ENCODE peak calls at places on chromosomes 6 and 20, in nine cellular contexts. One of them, this sample, is unnamed.

GRCh38 chr20:53611449-53611894 is 17.8 kb upstream of the ZNF217 start:
- DNase-seq in heart right ventricle: peak
- DNase-seq in fibroblast of the conjunctiva: peak
- DNase-seq in pons: peak
- DNase-seq in AG08396: peak
- DNase-seq in neural crest cell: no peak
- DNase-seq in midbrain: no peak
- DNase-seq in hepatocyte: peak
- DNase-seq in neuronal stem cell: no peak
- DNase-seq in this sample: no peak

GRCh38 chr6:15793288-15793687 is 130.5 kb upstream of the DTNBP1 start:
- DNase-seq in heart right ventricle: peak
- DNase-seq in fibroblast of the conjunctiva: peak
- DNase-seq in pons: no peak
- DNase-seq in AG08396: peak
- DNase-seq in neural crest cell: no peak
- DNase-seq in midbrain: no peak
- DNase-seq in hepatocyte: peak
- DNase-seq in neuronal stem cell: no peak
- DNase-seq in this sample: no peak

GRCh38 chr20:19737025-19737424 is 21.0 kb upstream of the RIN2 start:
- DNase-seq in heart right ventricle: no peak
- DNase-seq in fibroblast of the conjunctiva: peak
- DNase-seq in pons: no peak
- DNase-seq in AG08396: no peak
- DNase-seq in neural crest cell: no peak
- DNase-seq in midbrain: no peak
- DNase-seq in hepatocyte: peak
- DNase-seq in neuronal stem cell: no peak
- DNase-seq in this sample: no peak

GRCh38 chr20:36465109-36466080 is 75.9 kb upstream of the MYL9 start:
- DNase-seq in heart right ventricle: no peak
- DNase-seq in fibroblast of the conjunctiva: peak
- DNase-seq in pons: no peak
- DNase-seq in AG08396: peak
- DNase-seq in neural crest cell: no peak
- DNase-seq in midbrain: no peak
- DNase-seq in hepatocyte: peak
- DNase-seq in neuronal stem cell: no peak
- DNase-seq in this sample: peak

GRCh38 chr6:16739329-16739801 is 21.9 kb downstream of the ATXN1 start:
- DNase-seq in heart right ventricle: no peak
- DNase-seq in fibroblast of the conjunctiva: no peak
- DNase-seq in pons: no peak
- DNase-seq in AG08396: no peak
- DNase-seq in neural crest cell: no peak
- DNase-seq in midbrain: peak
- DNase-seq in hepatocyte: no peak
- DNase-seq in neuronal stem cell: no peak
- DNase-seq in this sample: no peak

GRCh38 chr6:39678914-39679313 is 46.3 kb downstream of the KIF6 start:
- DNase-seq in heart right ventricle: no peak
- DNase-seq in fibroblast of the conjunctiva: no peak
- DNase-seq in pons: no peak
- DNase-seq in AG08396: no peak
- DNase-seq in neural crest cell: no peak
- DNase-seq in midbrain: no peak
- DNase-seq in hepatocyte: no peak
- DNase-seq in neuronal stem cell: no peak
- DNase-seq in this sample: no peak

GRCh38 chr6:30097902-30098606 is 14.8 kb downstream of the TRIM31 start:
- DNase-seq in heart right ventricle: no peak
- DNase-seq in fibroblast of the conjunctiva: no peak
- DNase-seq in pons: no peak
- DNase-seq in AG08396: no peak
- DNase-seq in neural crest cell: no peak
- DNase-seq in midbrain: no peak
- DNase-seq in hepatocyte: peak
- DNase-seq in neuronal stem cell: no peak
- DNase-seq in this sample: no peak

GRCh38 chr20:6886065-6886729 is 118.7 kb downstream of the BMP2 start:
- DNase-seq in heart right ventricle: no peak
- DNase-seq in fibroblast of the conjunctiva: no peak
- DNase-seq in pons: no peak
- DNase-seq in AG08396: no peak
- DNase-seq in neural crest cell: no peak
- DNase-seq in midbrain: no peak
- DNase-seq in hepatocyte: no peak
- DNase-seq in neuronal stem cell: no peak
- DNase-seq in this sample: no peak

GRCh38 chr20:52402950-52403349 is 211.4 kb upstream of the ZFP64 start:
- DNase-seq in heart right ventricle: no peak
- DNase-seq in fibroblast of the conjunctiva: no peak
- DNase-seq in pons: no peak
- DNase-seq in AG08396: no peak
- DNase-seq in neural crest cell: no peak
- DNase-seq in midbrain: no peak
- DNase-seq in hepatocyte: no peak
- DNase-seq in neuronal stem cell: no peak
- DNase-seq in this sample: no peak

GRCh38 chr6:88855521-88856152 is 107.8 kb downstream of the RNGTT start:
- DNase-seq in heart right ventricle: no peak
- DNase-seq in fibroblast of the conjunctiva: no peak
- DNase-seq in pons: no peak
- DNase-seq in AG08396: no peak
- DNase-seq in neural crest cell: no peak
- DNase-seq in midbrain: no peak
- DNase-seq in hepatocyte: no peak
- DNase-seq in neuronal stem cell: no peak
- DNase-seq in this sample: no peak

GRCh38 chr6:143529095-143529494 is 17.6 kb upstream of the FUCA2 start:
- DNase-seq in heart right ventricle: no peak
- DNase-seq in fibroblast of the conjunctiva: no peak
- DNase-seq in pons: no peak
- DNase-seq in AG08396: no peak
- DNase-seq in neural crest cell: no peak
- DNase-seq in midbrain: no peak
- DNase-seq in hepatocyte: peak
- DNase-seq in neuronal stem cell: no peak
- DNase-seq in this sample: no peak

GRCh38 chr6:118668761-118669411 is 17.5 kb upstream of the CEP85L start:
- DNase-seq in heart right ventricle: no peak
- DNase-seq in fibroblast of the conjunctiva: peak
- DNase-seq in pons: no peak
- DNase-seq in AG08396: peak
- DNase-seq in neural crest cell: no peak
- DNase-seq in midbrain: no peak
- DNase-seq in hepatocyte: no peak
- DNase-seq in neuronal stem cell: no peak
- DNase-seq in this sample: no peak

GRCh38 chr6:75884822-75885221 is 135.8 kb downstream of the MYO6 start:
- DNase-seq in heart right ventricle: no peak
- DNase-seq in fibroblast of the conjunctiva: no peak
- DNase-seq in pons: no peak
- DNase-seq in AG08396: no peak
- DNase-seq in neural crest cell: no peak
- DNase-seq in midbrain: no peak
- DNase-seq in hepatocyte: no peak
- DNase-seq in neuronal stem cell: no peak
- DNase-seq in this sample: no peak

GRCh38 chr6:99521557-99522286 is 6.5 kb upstream of the USP45 start:
- DNase-seq in heart right ventricle: no peak
- DNase-seq in fibroblast of the conjunctiva: peak
- DNase-seq in pons: no peak
- DNase-seq in AG08396: peak
- DNase-seq in neural crest cell: no peak
- DNase-seq in midbrain: no peak
- DNase-seq in hepatocyte: peak
- DNase-seq in neuronal stem cell: no peak
- DNase-seq in this sample: peak

GRCh38 chr6:17419189-17419575 is 25.8 kb downstream of the CAP2 start:
- DNase-seq in heart right ventricle: no peak
- DNase-seq in fibroblast of the conjunctiva: no peak
- DNase-seq in pons: no peak
- DNase-seq in AG08396: no peak
- DNase-seq in neural crest cell: no peak
- DNase-seq in midbrain: no peak
- DNase-seq in hepatocyte: no peak
- DNase-seq in neuronal stem cell: no peak
- DNase-seq in this sample: no peak

GRCh38 chr6:40398810-40399477 is 188.2 kb downstream of the LRFN2 start:
- DNase-seq in heart right ventricle: no peak
- DNase-seq in fibroblast of the conjunctiva: no peak
- DNase-seq in pons: no peak
- DNase-seq in AG08396: no peak
- DNase-seq in neural crest cell: no peak
- DNase-seq in midbrain: no peak
- DNase-seq in hepatocyte: no peak
- DNase-seq in neuronal stem cell: no peak
- DNase-seq in this sample: no peak

GRCh38 chr6:15253107-15254073 is 7.5 kb downstream of the JARID2 start:
- DNase-seq in heart right ventricle: no peak
- DNase-seq in fibroblast of the conjunctiva: no peak
- DNase-seq in pons: no peak
- DNase-seq in AG08396: no peak
- DNase-seq in neural crest cell: no peak
- DNase-seq in midbrain: no peak
- DNase-seq in hepatocyte: no peak
- DNase-seq in neuronal stem cell: no peak
- DNase-seq in this sample: no peak

This sample was measured in ovary.